ENCODE peak calls at places on chromosomes 11 and 22, in seven cellular contexts. M is ovary, B is cardiac muscle cell, U is T-helper 2 cell, A is NCI-H2029, R is kidney, Q is pons. L is an unnamed sample.

GRCh38 chr11:46290598-46291309 is 13.3 kb downstream of the CREB3L1 start:
- DNase-seq in M (peak; percentile 99), B (peak; percentile 99), U (no peak), A (peak; percentile 7), R (peak; percentile 90), Q (no peak), L (no peak)

GRCh38 chr11:35215945-35216344 is 77.0 kb downstream of the CD44 start:
- DNase-seq in M (no peak), B (no peak), U (no peak), A (no peak), R (no peak), Q (no peak), L (no peak)

GRCh38 chr22:40491990-40492631 is 121.7 kb downstream of the SGSM3 start:
- DNase-seq in M (no peak), B (peak; percentile 77), U (no peak), A (peak; percentile 46), R (no peak), Q (peak; percentile 93), L (peak; percentile 99)

GRCh38 chr11:69075421-69076128 is 26.8 kb downstream of the TPCN2 start:
- DNase-seq in M (peak; percentile 96), B (peak; percentile 99), U (no peak), A (no peak), R (no peak), Q (peak; percentile 70), L (no peak)

GRCh38 chr11:2186669-2187266 is 15.2 kb upstream of the TH start:
- DNase-seq in M (no peak), B (peak; percentile 30), U (peak; percentile 16), A (peak; percentile 21), R (no peak), Q (peak; percentile 16), L (peak; percentile 25)

GRCh38 chr11:122317337-122317736 is 201.3 kb upstream of the BLID start:
- DNase-seq in M (no peak), B (peak; percentile 61), U (no peak), A (no peak), R (no peak), Q (peak; percentile 30), L (no peak)

GRCh38 chr11:132980721-132981120 is 551.6 kb downstream of the OPCML start:
- DNase-seq in M (no peak), B (no peak), U (no peak), A (no peak), R (no peak), Q (no peak), L (no peak)

GRCh38 chr11:131681875-131682274 is 311.5 kb downstream of the NTM start:
- DNase-seq in M (no peak), B (no peak), U (no peak), A (no peak), R (no peak), Q (no peak), L (no peak)

GRCh38 chr11:31940396-31941037 is 129.4 kb upstream of the PAX6 start:
- DNase-seq in M (no peak), B (peak; percentile 85), U (no peak), A (no peak), R (no peak), Q (no peak), L (no peak)

GRCh38 chr22:29457730-29458129 is 19.3 kb downstream of the RFPL1 start:
- DNase-seq in M (no peak), B (peak; percentile 57), U (no peak), A (no peak), R (no peak), Q (peak; percentile 32), L (no peak)

GRCh38 chr22:39989633-39990032 is 5.1 kb upstream of the FAM83F start:
- DNase-seq in M (no peak), B (no peak), U (no peak), A (no peak), R (no peak), Q (no peak), L (no peak)

GRCh38 chr11:100151944-100152343 is 535.1 kb upstream of the ARHGAP42 start:
- DNase-seq in M (no peak), B (no peak), U (no peak), A (no peak), R (peak; percentile 82), Q (no peak), L (no peak)

GRCh38 chr11:7570938-7571337 is 57.1 kb downstream of the PPFIBP2 start:
- DNase-seq in M (no peak), B (no peak), U (no peak), A (no peak), R (no peak), Q (no peak), L (no peak)

GRCh38 chr11:67267188-67268035 is 1.1 kb downstream of the GRK2 start:
- DNase-seq in M (peak; percentile 55), B (no peak), U (no peak), A (peak; percentile 51), R (peak; percentile 84), Q (no peak), L (no peak)

GRCh38 chr11:44928144-44928543 is 22.5 kb downstream of the TP53I11 start:
- DNase-seq in M (no peak), B (no peak), U (no peak), A (no peak), R (no peak), Q (no peak), L (no peak)

GRCh38 chr11:61126266-61126665 is 24.0 kb downstream of the CD5 start:
- DNase-seq in M (peak; percentile 81), B (peak; percentile 42), U (no peak), A (no peak), R (no peak), Q (peak; percentile 14), L (no peak)

GRCh38 chr11:44630511-44631210 is 65.2 kb downstream of the CD82 start:
- DNase-seq in M (peak; percentile 14), B (no peak), U (no peak), A (no peak), R (peak; percentile 25), Q (no peak), L (no peak)

GRCh38 chr22:50396751-50397370 is 53.7 kb downstream of the PPP6R2 start:
- DNase-seq in M (no peak), B (no peak), U (no peak), A (no peak), R (no peak), Q (no peak), L (no peak)

GRCh38 chr11:10935015-10935564 is 77.2 kb upstream of the ZBED5 start:
- DNase-seq in M (no peak), B (no peak), U (no peak), A (no peak), R (no peak), Q (no peak), L (no peak)

GRCh38 chr11:111911563-111912401 is at the start of gene CRYAB:
- DNase-seq in M (peak; percentile 87), B (peak; percentile 79), U (no peak), A (no peak), R (peak; percentile 97), Q (peak; percentile 99), L (no peak)

GRCh38 chr22:38462960-38463784 is 4.7 kb upstream of the KDELR3 start:
- DNase-seq in M (no peak), B (peak; percentile 55), U (no peak), A (no peak), R (peak; percentile 86), Q (no peak), L (no peak)

GRCh38 chr11:45110562-45110961 is 35.9 kb upstream of the PRDM11 start:
- DNase-seq in M (no peak), B (peak; percentile 83), U (no peak), A (peak; percentile 64), R (no peak), Q (peak; percentile 84), L (peak; percentile 50)

L was measured in MV-4-11.